ENCODE peak calls at places on chromosomes 6 and 20, in four cellular contexts. One of them, this sample, is unnamed.

GRCh38 chr6:45192556-45192955 is 135.6 kb upstream of the RUNX2 start:
- DNase-seq in amniotic epithelial cell: peak
- DNase-seq in mammary epithelial cell: no peak
- DNase-seq in neural crest cell: no peak
- DNase-seq in this sample: no peak

GRCh38 chr20:57913156-57913930 is 203.5 kb upstream of the PMEPA1 start:
- DNase-seq in mammary epithelial cell: no peak
- DNase-seq in amniotic epithelial cell: no peak
- DNase-seq in neural crest cell: no peak
- DNase-seq in this sample: no peak

GRCh38 chr20:10672579-10673127 is 1.1 kb downstream of the JAG1 start:
- DNase-seq in mammary epithelial cell: peak
- DNase-seq in amniotic epithelial cell: peak
- DNase-seq in neural crest cell: peak
- DNase-seq in this sample: peak

GRCh38 chr20:48164566-48165400 is 379.5 kb upstream of the SULF2 start:
- DNase-seq in neural crest cell: no peak
- DNase-seq in amniotic epithelial cell: no peak
- DNase-seq in mammary epithelial cell: no peak
- DNase-seq in this sample: no peak

GRCh38 chr6:100719883-100720682 is 161.0 kb downstream of the ASCC3 start:
- DNase-seq in mammary epithelial cell: peak
- DNase-seq in amniotic epithelial cell: peak
- DNase-seq in neural crest cell: no peak
- DNase-seq in this sample: no peak

GRCh38 chr20:25540273-25540672 is 45.1 kb downstream of the NINL start:
- DNase-seq in mammary epithelial cell: peak
- DNase-seq in neural crest cell: no peak
- DNase-seq in amniotic epithelial cell: no peak
- DNase-seq in this sample: peak

GRCh38 chr6:36463686-36464085 is 20.9 kb downstream of the KCTD20 start:
- DNase-seq in mammary epithelial cell: no peak
- DNase-seq in amniotic epithelial cell: peak
- DNase-seq in neural crest cell: no peak
- DNase-seq in this sample: no peak

GRCh38 chr6:22106445-22106844 is 190.4 kb downstream of the PRL start:
- DNase-seq in amniotic epithelial cell: no peak
- DNase-seq in mammary epithelial cell: no peak
- DNase-seq in neural crest cell: no peak
- DNase-seq in this sample: no peak

GRCh38 chr6:113690255-113690956 is 166.7 kb upstream of the MARCKS start:
- DNase-seq in mammary epithelial cell: peak
- DNase-seq in neural crest cell: no peak
- DNase-seq in amniotic epithelial cell: peak
- DNase-seq in this sample: no peak

GRCh38 chr6:27863962-27864905 is 48.0 kb downstream of the OR2B2 start:
- DNase-seq in amniotic epithelial cell: peak
- DNase-seq in mammary epithelial cell: no peak
- DNase-seq in neural crest cell: no peak
- DNase-seq in this sample: no peak

GRCh38 chr20:20366896-20367680 is 816 bp upstream of the INSM1 start:
- DNase-seq in amniotic epithelial cell: no peak
- DNase-seq in neural crest cell: peak
- DNase-seq in mammary epithelial cell: no peak
- DNase-seq in this sample: no peak

This sample was measured in D341Med.